ENCODE peak calls at places on chromosomes 7 and 10, in eight cellular contexts. R is fibroblast of mammary gland; N is iris pigment epithelial cell; X is neuronal stem cell; T is stimulated activated CD4-positive, alpha-beta T cell treated with anti-CD3 and anti-CD28 coated beads, Interleukin-4, amount 100 ng/mL, for 24 hours; U is NCI-H748 treated with DMSO at 0.1 percent for 48 hours; P is endothelial cell; L is activated CD8-positive, alpha-beta memory T cell treated with anti-CD3 and anti-CD28 coated beads for 48 hours. W is an unnamed sample.

GRCh38 chr7:18177815-18178660 is 150.4 kb upstream of the PRPS1L1 start:
- DNase-seq in R (no peak), N (peak), X (no peak), T (no peak), U (no peak), P (no peak), L (no peak), W (no peak)

GRCh38 chr10:71771821-71772617 is 1.3 kb downstream of the VSIR start:
- DNase-seq in R (peak), N (peak), X (no peak), T (peak), U (no peak), P (no peak), L (no peak), W (no peak)

GRCh38 chr10:131269776-131270460 is 41.6 kb downstream of the TCERG1L start:
- DNase-seq in R (no peak), N (no peak), X (no peak), T (no peak), U (no peak), P (no peak), L (no peak), W (no peak)

GRCh38 chr10:34236927-34237326 is 578.2 kb downstream of the PARD3 start:
- DNase-seq in R (no peak), N (peak), X (no peak), T (no peak), U (peak), P (no peak), L (no peak), W (no peak)

GRCh38 chr7:157056957-157057902 is 46.8 kb upstream of the MNX1 start:
- DNase-seq in R (no peak), N (no peak), X (no peak), T (no peak), U (no peak), P (no peak), L (no peak), W (no peak)

GRCh38 chr7:64874562-64875250 is 28.4 kb upstream of the ZNF273 start:
- DNase-seq in R (no peak), N (no peak), X (no peak), T (no peak), U (no peak), P (no peak), L (no peak), W (no peak)

GRCh38 chr10:75730847-75731246 is 299.4 kb downstream of the LRMDA start:
- DNase-seq in R (no peak), N (no peak), X (no peak), T (no peak), U (no peak), P (no peak), L (no peak), W (no peak)

GRCh38 chr7:130912910-130913720 is 179.1 kb upstream of the KLF14 start:
- DNase-seq in R (peak), N (peak), X (no peak), T (peak), U (no peak), P (no peak), L (peak), W (no peak)

GRCh38 chr7:158067219-158067930 is 520.2 kb downstream of the PTPRN2 start:
- DNase-seq in R (no peak), N (no peak), X (no peak), T (no peak), U (no peak), P (no peak), L (no peak), W (no peak)

GRCh38 chr7:101169110-101169837 is 3.9 kb upstream of the VGF start:
- DNase-seq in R (no peak), N (no peak), X (no peak), T (no peak), U (no peak), P (no peak), L (no peak), W (no peak)

GRCh38 chr10:125536236-125536635 is 146.7 kb downstream of the TEX36 start:
- DNase-seq in R (no peak), N (no peak), X (no peak), T (no peak), U (no peak), P (no peak), L (no peak), W (no peak)

GRCh38 chr7:2673934-2674333 is 14.1 kb upstream of the AMZ1 start:
- DNase-seq in R (no peak), N (no peak), X (no peak), T (no peak), U (no peak), P (no peak), L (no peak), W (no peak)

GRCh38 chr10:78458983-78459638 is 425.4 kb downstream of the RPS24 start:
- DNase-seq in R (peak), N (peak), X (no peak), T (no peak), U (peak), P (no peak), L (no peak), W (no peak)

GRCh38 chr7:4131043-4131442 is 551.1 kb upstream of the FOXK1 start:
- DNase-seq in R (no peak), N (no peak), X (no peak), T (no peak), U (no peak), P (peak), L (no peak), W (no peak)

GRCh38 chr10:132612571-132613504 is 75.3 kb downstream of the INPP5A start:
- DNase-seq in R (no peak), N (peak), X (no peak), T (no peak), U (no peak), P (no peak), L (no peak), W (no peak)

GRCh38 chr7:15920953-15921352 is 234.5 kb upstream of the MEOX2 start:
- DNase-seq in R (no peak), N (no peak), X (no peak), T (no peak), U (no peak), P (no peak), L (no peak), W (no peak)

GRCh38 chr7:55233001-55233400 is 132.1 kb upstream of the LANCL2 start:
- DNase-seq in R (no peak), N (no peak), X (no peak), T (no peak), U (no peak), P (no peak), L (no peak), W (no peak)

GRCh38 chr7:148486937-148487336 is 103.6 kb upstream of the C7orf33 start:
- DNase-seq in R (no peak), N (no peak), X (no peak), T (no peak), U (no peak), P (no peak), L (no peak), W (no peak)

GRCh38 chr7:156608176-156608478 is 32.4 kb upstream of the RNF32 start:
- DNase-seq in R (no peak), N (no peak), X (no peak), T (no peak), U (no peak), P (no peak), L (no peak), W (no peak)

GRCh38 chr7:130463553-130464434 is 23.0 kb upstream of the CEP41 start:
- DNase-seq in R (no peak), N (no peak), X (no peak), T (no peak), U (no peak), P (no peak), L (no peak), W (no peak)

GRCh38 chr7:122310119-122311021 is 5.8 kb upstream of the FEZF1 start:
- DNase-seq in R (no peak), N (no peak), X (peak), T (no peak), U (no peak), P (peak), L (no peak), W (no peak)

GRCh38 chr7:101119876-101120275 is 7.0 kb upstream of the SERPINE1 start:
- DNase-seq in R (peak), N (peak), X (no peak), T (no peak), U (no peak), P (no peak), L (no peak), W (no peak)

GRCh38 chr7:888081-889024 is 12.0 kb downstream of the GET4 start:
- DNase-seq in R (no peak), N (no peak), X (no peak), T (no peak), U (no peak), P (no peak), L (no peak), W (no peak)

GRCh38 chr10:9211228-9211627 is 1156.7 kb downstream of the GATA3 start:
- DNase-seq in R (no peak), N (peak), X (no peak), T (no peak), U (no peak), P (no peak), L (no peak), W (no peak)